ENCODE peak calls at places on chromosomes 2 and 18, in five cellular contexts. T is PC-3, Z is tibial nerve, I is adipocyte, B is small intestine. Y is an unnamed sample.
A peak's percentile ranks its signal among the peaks of the same experiment; 100 is the strongest.

GRCh38 chr18:25518716-25519053 is 166.7 kb upstream of the ZNF521 start:
- DNase-seq in T (no peak), Z (no peak), I (no peak), B (no peak), Y (no peak)

GRCh38 chr2:109129921-109130725 is 1.1 kb downstream of the SH3RF3 start:
- DNase-seq in T (peak; percentile 15), Z (no peak), I (peak; percentile 71), B (no peak), Y (no peak)

GRCh38 chr18:48328473-48329205 is 80.5 kb downstream of the ZBTB7C start:
- DNase-seq in T (peak; percentile 6), Z (no peak), I (peak; percentile 5), B (no peak), Y (peak; percentile 34)

GRCh38 chr2:120749506-120750431 is 14.1 kb downstream of the GLI2 start:
- DNase-seq in T (no peak), Z (no peak), I (peak; percentile 43), B (no peak), Y (no peak)

GRCh38 chr2:47091118-47091517 is 64.0 kb downstream of the STPG4 start:
- DNase-seq in T (no peak), Z (no peak), I (no peak), B (no peak), Y (peak; percentile 37)

GRCh38 chr18:62842898-62843297 is 127.6 kb downstream of the PHLPP1 start:
- DNase-seq in T (no peak), Z (no peak), I (no peak), B (no peak), Y (no peak)

GRCh38 chr2:98757904-98758421 is 27.0 kb upstream of the MGAT4A start:
- DNase-seq in T (peak; percentile 98), Z (peak; percentile 26), I (peak; percentile 48), B (peak; percentile 80), Y (peak; percentile 93)

GRCh38 chr2:196431957-196432356 is 207.6 kb upstream of the CCDC150 start:
- DNase-seq in T (peak; percentile 56), Z (no peak), I (peak; percentile 38), B (no peak), Y (peak; percentile 3)

DNA sequence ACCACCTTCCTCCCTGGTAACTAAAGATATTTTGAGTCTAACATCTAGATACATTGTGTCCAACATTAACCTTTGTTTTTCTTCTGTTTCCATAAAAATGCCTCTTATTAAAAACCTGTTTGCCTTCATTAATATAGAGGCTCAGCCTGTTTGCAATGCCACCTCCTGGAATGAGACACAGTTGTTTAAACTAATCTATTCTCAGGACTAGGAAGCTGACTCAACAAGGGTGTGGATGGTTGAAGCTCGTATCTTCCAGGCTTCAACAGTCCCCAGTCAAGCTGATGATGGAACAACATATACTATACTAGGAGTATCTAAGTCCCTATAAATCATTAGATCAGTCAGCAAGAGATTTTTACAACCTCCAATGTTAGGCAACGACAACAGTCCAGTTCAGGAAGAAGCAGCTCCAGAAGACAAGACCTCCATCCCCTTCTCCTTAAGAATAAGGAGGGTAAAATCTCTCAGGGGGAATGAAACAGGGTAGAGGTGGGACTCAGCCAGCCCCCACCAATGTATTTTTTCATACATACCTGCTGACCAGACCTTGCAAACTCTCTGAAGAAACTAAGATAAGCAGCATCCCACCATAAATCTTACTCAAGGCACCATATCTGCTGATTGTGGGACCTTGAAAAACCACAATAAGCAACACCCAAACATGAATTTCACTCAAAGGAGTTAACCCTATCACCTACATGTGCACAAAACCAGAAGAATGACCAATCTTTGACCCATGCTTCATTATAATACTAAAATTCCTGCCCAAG is 21.5 kb downstream of the ZNF24 start:
- DNase-seq in T (peak; percentile 9), Z (no peak), I (no peak), B (peak; percentile 25), Y (no peak)
- H3K9me3 ChIP-seq in T (no peaks in the 10 kb centered on the region), Z (no peaks in the 10 kb centered on the region), I (peaks cover 10% of the 10 kb centered on the region), B (no peaks in the 10 kb centered on the region), Y (no peaks in the 10 kb centered on the region)

GRCh38 chr18:5966514-5966913 is 71.2 kb upstream of the TMEM200C start:
- DNase-seq in T (peak; percentile 10), Z (no peak), I (no peak), B (peak; percentile 96), Y (no peak)

GRCh38 chr18:5967666-5968065 is 72.3 kb upstream of the TMEM200C start:
- DNase-seq in T (no peak), Z (no peak), I (no peak), B (no peak), Y (no peak)

GRCh38 chr18:5964996-5965395 is 69.7 kb upstream of the TMEM200C start:
- DNase-seq in T (no peak), Z (no peak), I (no peak), B (no peak), Y (no peak)

GRCh38 chr18:5964596-5964995 is 69.3 kb upstream of the TMEM200C start:
- DNase-seq in T (no peak), Z (no peak), I (no peak), B (no peak), Y (no peak)

DNA sequence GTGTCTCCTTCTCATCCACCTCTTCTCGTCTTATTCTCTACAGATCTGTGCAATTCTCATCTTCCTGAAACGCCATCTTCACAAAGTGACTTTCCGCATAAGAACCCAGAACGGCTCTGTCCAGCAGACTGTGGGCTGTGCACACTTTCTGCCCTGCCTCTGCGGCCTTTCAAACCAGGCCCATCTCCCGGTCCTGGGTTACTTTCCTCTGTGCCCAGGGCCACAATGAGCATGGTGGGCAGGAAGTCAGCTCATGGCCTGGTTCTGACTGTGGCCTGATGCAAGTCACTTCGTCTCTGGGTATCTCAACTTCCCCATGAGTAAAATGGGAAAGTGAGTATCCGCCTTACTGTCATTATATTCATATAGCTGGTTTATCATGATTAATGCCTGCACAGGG is 71.7 kb upstream of the TMEM200C start:
- DNase-seq in T (no peak), Z (no peak), I (no peak), B (peak; percentile 35), Y (no peak)
- H3K9me3 ChIP-seq in T (no peaks in the 10 kb centered on the region), Z (no peaks in the 10 kb centered on the region), I (no peaks in the 10 kb centered on the region), B (no peaks in the 10 kb centered on the region), Y (no peaks in the 10 kb centered on the region)

GRCh38 chr2:176079285-176079830 is 4.4 kb downstream of the EVX2 start:
- DNase-seq in T (no peak), Z (no peak), I (no peak), B (no peak), Y (no peak)

GRCh38 chr2:176081451-176081992 is 2.2 kb downstream of the EVX2 start:
- DNase-seq in T (no peak), Z (no peak), I (no peak), B (no peak), Y (no peak)

GRCh38 chr2:176078440-176079284 is 5.1 kb downstream of the EVX2 start:
- DNase-seq in T (no peak), Z (no peak), I (no peak), B (no peak), Y (no peak)

GRCh38 chr2:176080540-176081355 is 3.0 kb downstream of the EVX2 start:
- DNase-seq in T (no peak), Z (no peak), I (no peak), B (no peak), Y (peak; percentile 75)

GRCh38 chr2:176079851-176080539 is 3.8 kb downstream of the EVX2 start:
- DNase-seq in T (no peak), Z (no peak), I (peak; percentile 71), B (no peak), Y (peak; percentile 80)
- H3K9me3 ChIP-seq in T (no peaks in the 10 kb centered on the region), Z (no peaks in the 10 kb centered on the region), I (peaks cover 32% of the 10 kb centered on the region), B (no peaks in the 10 kb centered on the region), Y (peaks cover 11% of the 10 kb centered on the region)

GRCh38 chr2:100453853-100454252 is 16.4 kb upstream of the NMS start:
- DNase-seq in T (no peak), Z (no peak), I (no peak), B (no peak), Y (no peak)
- H3K9me3 ChIP-seq in T (peaks cover 37% of the 10 kb centered on the region), Z (no peaks in the 10 kb centered on the region), I (peaks cover 14% of the 10 kb centered on the region), B (no peaks in the 10 kb centered on the region), Y (peaks cover 3% of the 10 kb centered on the region)

GRCh38 chr18:35306588-35307250 is 16.7 kb upstream of the ZSCAN30 start:
- DNase-seq in T (no peak), Z (no peak), I (no peak), B (no peak), Y (no peak)
- H3K9me3 ChIP-seq in T (no peaks in the 10 kb centered on the region), Z (peaks cover 4% of the 10 kb centered on the region), I (peaks cover 99% of the 10 kb centered on the region), B (peaks cover 3% of the 10 kb centered on the region), Y (peaks cover 74% of the 10 kb centered on the region)

DNA sequence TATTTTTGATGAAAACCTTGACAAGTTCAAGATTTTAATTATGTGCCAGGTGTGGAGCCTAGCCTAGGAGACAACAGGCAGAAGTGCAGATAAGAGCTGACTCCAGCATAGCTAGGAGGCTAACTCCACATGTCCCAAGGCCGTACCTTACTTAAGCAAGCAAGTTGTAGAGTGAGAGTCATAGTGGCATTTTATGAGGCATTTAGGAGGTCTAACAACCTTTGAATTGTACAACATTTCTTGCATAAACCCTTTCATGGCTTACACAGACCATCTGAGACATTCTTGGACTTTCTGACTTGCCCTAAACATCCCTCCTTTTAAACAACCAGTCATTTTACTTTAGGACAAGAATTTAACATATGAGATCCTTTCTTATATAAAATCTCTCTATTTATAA is 8.3 kb upstream of the SUCLG1 start:
- DNase-seq in T (no peak), Z (no peak), I (no peak), B (no peak), Y (no peak)
- H3K9me3 ChIP-seq in T (peaks cover 5% of the 10 kb centered on the region), Z (no peaks in the 10 kb centered on the region), I (peaks cover 31% of the 10 kb centered on the region), B (no peaks in the 10 kb centered on the region), Y (peaks cover 3% of the 10 kb centered on the region)

DNA sequence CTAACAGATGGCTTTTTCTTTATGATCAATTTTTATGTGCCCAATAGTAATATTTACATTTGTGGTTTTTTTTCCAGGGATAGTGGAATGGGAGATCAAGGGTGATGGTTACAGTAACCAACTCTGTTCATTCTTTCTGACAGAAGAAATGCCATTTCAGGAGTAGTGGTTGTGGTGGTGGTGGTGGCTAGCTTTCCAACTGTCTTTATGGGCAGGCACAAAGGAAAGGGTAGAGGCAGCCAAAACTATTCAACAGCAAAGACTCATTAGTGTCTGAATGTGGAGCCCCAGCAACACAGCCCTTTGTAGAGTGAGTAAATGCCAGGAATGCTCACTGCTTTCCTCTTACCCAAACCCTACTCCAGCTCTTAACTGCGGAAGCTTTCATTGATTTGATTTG is 227.7 kb downstream of the RND3 start:
- DNase-seq in T (no peak), Z (no peak), I (no peak), B (no peak), Y (no peak)
- H3K9me3 ChIP-seq in T (no peaks in the 10 kb centered on the region), Z (no peaks in the 10 kb centered on the region), I (no peaks in the 10 kb centered on the region), B (no peaks in the 10 kb centered on the region), Y (no peaks in the 10 kb centered on the region)

GRCh38 chr18:78903436-78904178 is 76.0 kb upstream of the SALL3 start:
- DNase-seq in T (no peak), Z (no peak), I (no peak), B (no peak), Y (no peak)
- H3K9me3 ChIP-seq in T (no peaks in the 10 kb centered on the region), Z (no peaks in the 10 kb centered on the region), I (peaks cover 11% of the 10 kb centered on the region), B (no peaks in the 10 kb centered on the region), Y (no peaks in the 10 kb centered on the region)

GRCh38 chr2:131014141-131014540 is 79.1 kb downstream of the FAM168B start:
- DNase-seq in T (no peak), Z (no peak), I (no peak), B (no peak), Y (no peak)
- H3K9me3 ChIP-seq in T (no peaks in the 10 kb centered on the region), Z (no peaks in the 10 kb centered on the region), I (no peaks in the 10 kb centered on the region), B (no peaks in the 10 kb centered on the region), Y (no peaks in the 10 kb centered on the region)

GRCh38 chr2:43038720-43039099 is 187.7 kb downstream of the ZFP36L2 start:
- DNase-seq in T (no peak), Z (no peak), I (no peak), B (no peak), Y (no peak)
- H3K9me3 ChIP-seq in T (no peaks in the 10 kb centered on the region), Z (no peaks in the 10 kb centered on the region), I (no peaks in the 10 kb centered on the region), B (no peaks in the 10 kb centered on the region), Y (no peaks in the 10 kb centered on the region)

Y was measured in MG63.